ENCODE peak calls at places on chromosomes 1 and 21, in four cellular contexts. One of them, this sample, is unnamed.

GRCh38 chr1:152577168-152577567 is 3.1 kb downstream of the LCE3D start:
- DNase-seq in heart left ventricle: no peak
- DNase-seq in brain microvascular endothelial cell: no peak
- DNase-seq in fibroblast of mammary gland: peak; percentile 7
- DNase-seq in this sample: no peak

GRCh38 chr1:206738370-206739366 is 31.9 kb upstream of the IL19 start:
- DNase-seq in heart left ventricle: no peak
- DNase-seq in brain microvascular endothelial cell: no peak
- DNase-seq in fibroblast of mammary gland: peak; percentile 27
- DNase-seq in this sample: no peak

GRCh38 chr1:11541956-11542355 is 63.0 kb downstream of the DISP3 start:
- DNase-seq in heart left ventricle: no peak
- DNase-seq in brain microvascular endothelial cell: no peak
- DNase-seq in fibroblast of mammary gland: no peak
- DNase-seq in this sample: no peak

GRCh38 chr1:153532769-153533599 is 2.8 kb downstream of the S100A6 start:
- DNase-seq in heart left ventricle: peak; percentile 91
- DNase-seq in brain microvascular endothelial cell: peak; percentile 71
- DNase-seq in fibroblast of mammary gland: peak; percentile 90
- DNase-seq in this sample: peak; percentile 88

GRCh38 chr1:10836726-10837125 is 40.3 kb upstream of the CASZ1 start:
- DNase-seq in heart left ventricle: no peak
- DNase-seq in brain microvascular endothelial cell: no peak
- DNase-seq in fibroblast of mammary gland: no peak
- DNase-seq in this sample: no peak

GRCh38 chr1:3814065-3814464 is 17.8 kb upstream of the LRRC47 start:
- DNase-seq in heart left ventricle: no peak
- DNase-seq in brain microvascular endothelial cell: no peak
- DNase-seq in fibroblast of mammary gland: no peak
- DNase-seq in this sample: no peak

GRCh38 chr1:112808861-112809684 is 93.9 kb upstream of the PPM1J start:
- DNase-seq in heart left ventricle: peak; percentile 86
- DNase-seq in brain microvascular endothelial cell: peak; percentile 67
- DNase-seq in fibroblast of mammary gland: peak; percentile 66
- DNase-seq in this sample: peak; percentile 74

GRCh38 chr1:53198241-53198651 is 1.6 kb downstream of the CPT2 start:
- DNase-seq in heart left ventricle: no peak
- DNase-seq in brain microvascular endothelial cell: no peak
- DNase-seq in fibroblast of mammary gland: peak; percentile 93
- DNase-seq in this sample: no peak

GRCh38 chr1:192877283-192877886 is 68.5 kb downstream of the RGS2 start:
- DNase-seq in heart left ventricle: no peak
- DNase-seq in brain microvascular endothelial cell: peak; percentile 23
- DNase-seq in fibroblast of mammary gland: peak; percentile 29
- DNase-seq in this sample: no peak

GRCh38 chr1:151739590-151740355 is 18.5 kb downstream of the RIIAD1 start:
- DNase-seq in heart left ventricle: no peak
- DNase-seq in brain microvascular endothelial cell: no peak
- DNase-seq in fibroblast of mammary gland: no peak
- DNase-seq in this sample: no peak

GRCh38 chr1:6127587-6128163 is 52.4 kb downstream of the CHD5 start:
- DNase-seq in heart left ventricle: peak; percentile 90
- DNase-seq in brain microvascular endothelial cell: peak; percentile 27
- DNase-seq in fibroblast of mammary gland: peak; percentile 53
- DNase-seq in this sample: peak; percentile 85

GRCh38 chr1:65359888-65360287 is 50.5 kb downstream of the DNAJC6 start:
- DNase-seq in heart left ventricle: no peak
- DNase-seq in brain microvascular endothelial cell: no peak
- DNase-seq in fibroblast of mammary gland: no peak
- DNase-seq in this sample: no peak

GRCh38 chr21:31524140-31524539 is 135.4 kb upstream of the SOD1 start:
- DNase-seq in heart left ventricle: no peak
- DNase-seq in brain microvascular endothelial cell: no peak
- DNase-seq in fibroblast of mammary gland: no peak
- DNase-seq in this sample: no peak

GRCh38 chr1:29478879-29479278 is 242.6 kb downstream of the PTPRU start:
- DNase-seq in heart left ventricle: no peak
- DNase-seq in brain microvascular endothelial cell: no peak
- DNase-seq in fibroblast of mammary gland: no peak
- DNase-seq in this sample: no peak

GRCh38 chr1:11388617-11389016 is 90.3 kb upstream of the DISP3 start:
- DNase-seq in heart left ventricle: no peak
- DNase-seq in brain microvascular endothelial cell: no peak
- DNase-seq in fibroblast of mammary gland: no peak
- DNase-seq in this sample: no peak

GRCh38 chr1:61674221-61674620 is 50.7 kb downstream of the TM2D1 start:
- DNase-seq in heart left ventricle: no peak
- DNase-seq in brain microvascular endothelial cell: peak; percentile 2
- DNase-seq in fibroblast of mammary gland: peak; percentile 25
- DNase-seq in this sample: no peak

GRCh38 chr1:88239205-88239604 is 444.9 kb upstream of the PKN2 start:
- DNase-seq in heart left ventricle: no peak
- DNase-seq in brain microvascular endothelial cell: no peak
- DNase-seq in fibroblast of mammary gland: no peak
- DNase-seq in this sample: no peak

GRCh38 chr1:115469703-115470476 is 131.8 kb upstream of the NGF start:
- DNase-seq in heart left ventricle: peak; percentile 68
- DNase-seq in brain microvascular endothelial cell: peak; percentile 66
- DNase-seq in fibroblast of mammary gland: peak; percentile 54
- DNase-seq in this sample: peak; percentile 29

GRCh38 chr1:5814046-5814619 is 178.1 kb downstream of the NPHP4 start:
- DNase-seq in heart left ventricle: no peak
- DNase-seq in brain microvascular endothelial cell: no peak
- DNase-seq in fibroblast of mammary gland: no peak
- DNase-seq in this sample: no peak

GRCh38 chr1:17045623-17046022 is 8.2 kb downstream of the SDHB start:
- DNase-seq in heart left ventricle: no peak
- DNase-seq in brain microvascular endothelial cell: no peak
- DNase-seq in fibroblast of mammary gland: peak; percentile 29
- DNase-seq in this sample: no peak

GRCh38 chr21:46504681-46505080 is 46.0 kb downstream of the DIP2A start:
- DNase-seq in heart left ventricle: no peak
- DNase-seq in brain microvascular endothelial cell: no peak
- DNase-seq in fibroblast of mammary gland: no peak
- DNase-seq in this sample: no peak

DNA sequence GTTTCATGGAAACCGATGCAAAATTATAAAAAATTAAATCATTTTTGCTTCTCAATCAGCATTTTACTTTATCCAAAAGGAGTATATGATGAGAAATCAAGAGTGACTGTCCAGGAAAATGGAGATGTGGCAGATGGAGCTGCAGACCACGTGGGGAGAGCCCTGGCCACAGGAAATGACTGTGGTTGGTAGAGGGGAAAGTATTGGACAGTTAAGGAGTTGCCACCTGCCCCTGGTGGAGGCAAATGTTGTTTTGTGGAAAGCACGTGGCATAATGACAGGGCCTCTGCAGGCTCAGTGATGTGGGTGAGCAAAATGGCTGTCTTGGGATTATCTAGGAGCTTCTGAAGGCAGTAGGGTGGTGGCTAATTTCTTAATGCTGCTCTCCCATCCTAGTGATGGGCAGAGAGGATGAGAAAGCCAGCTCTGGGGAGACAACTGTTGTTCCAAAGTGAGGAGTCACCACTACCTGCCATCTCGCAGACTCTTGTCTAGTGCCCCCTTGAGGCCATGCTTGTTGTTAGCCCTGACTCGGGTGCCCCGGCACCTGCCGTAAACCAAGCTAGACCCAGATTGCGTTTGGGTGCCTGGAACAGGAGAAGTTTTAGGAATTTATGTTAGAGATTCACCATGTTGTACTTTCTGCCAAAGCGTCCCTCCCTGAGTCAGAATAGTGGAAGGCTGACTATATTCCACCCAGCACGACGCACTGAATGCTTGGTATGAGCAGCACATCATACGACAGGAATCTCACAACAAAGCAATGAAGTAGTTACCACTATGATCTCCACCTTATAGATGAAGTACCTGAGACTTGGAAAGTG is 144.0 kb downstream of the ROR1 start:
- DNase-seq in heart left ventricle: no peak
- DNase-seq in brain microvascular endothelial cell: no peak
- DNase-seq in fibroblast of mammary gland: peak; percentile 28
- DNase-seq in this sample: no peak
- TF ChIP-seq CTCF in heart left ventricle: no peak
- TF ChIP-seq CTCF in brain microvascular endothelial cell: peak; percentile 54
- TF ChIP-seq CTCF in fibroblast of mammary gland: peak; percentile 32
- TF ChIP-seq CTCF in this sample: no peak

GRCh38 chr1:226187380-226187779 is 839 bp upstream of the ACBD3 start:
- DNase-seq in heart left ventricle: no peak
- DNase-seq in brain microvascular endothelial cell: no peak
- DNase-seq in fibroblast of mammary gland: no peak
- DNase-seq in this sample: no peak

GRCh38 chr1:226186124-226187018 is at the start of gene ACBD3:
- DNase-seq in heart left ventricle: peak; percentile 91
- DNase-seq in brain microvascular endothelial cell: peak; percentile 78
- DNase-seq in fibroblast of mammary gland: peak; percentile 77
- DNase-seq in this sample: peak; percentile 93

GRCh38 chr1:226187019-226187322 is 430 bp upstream of the ACBD3 start:
- DNase-seq in heart left ventricle: no peak
- DNase-seq in brain microvascular endothelial cell: no peak
- DNase-seq in fibroblast of mammary gland: no peak
- DNase-seq in this sample: no peak

GRCh38 chr1:226185153-226186036 is 1.1 kb downstream of the ACBD3 start:
- DNase-seq in heart left ventricle: no peak
- DNase-seq in brain microvascular endothelial cell: peak; percentile 1
- DNase-seq in fibroblast of mammary gland: peak; percentile 63
- DNase-seq in this sample: no peak

DNA sequence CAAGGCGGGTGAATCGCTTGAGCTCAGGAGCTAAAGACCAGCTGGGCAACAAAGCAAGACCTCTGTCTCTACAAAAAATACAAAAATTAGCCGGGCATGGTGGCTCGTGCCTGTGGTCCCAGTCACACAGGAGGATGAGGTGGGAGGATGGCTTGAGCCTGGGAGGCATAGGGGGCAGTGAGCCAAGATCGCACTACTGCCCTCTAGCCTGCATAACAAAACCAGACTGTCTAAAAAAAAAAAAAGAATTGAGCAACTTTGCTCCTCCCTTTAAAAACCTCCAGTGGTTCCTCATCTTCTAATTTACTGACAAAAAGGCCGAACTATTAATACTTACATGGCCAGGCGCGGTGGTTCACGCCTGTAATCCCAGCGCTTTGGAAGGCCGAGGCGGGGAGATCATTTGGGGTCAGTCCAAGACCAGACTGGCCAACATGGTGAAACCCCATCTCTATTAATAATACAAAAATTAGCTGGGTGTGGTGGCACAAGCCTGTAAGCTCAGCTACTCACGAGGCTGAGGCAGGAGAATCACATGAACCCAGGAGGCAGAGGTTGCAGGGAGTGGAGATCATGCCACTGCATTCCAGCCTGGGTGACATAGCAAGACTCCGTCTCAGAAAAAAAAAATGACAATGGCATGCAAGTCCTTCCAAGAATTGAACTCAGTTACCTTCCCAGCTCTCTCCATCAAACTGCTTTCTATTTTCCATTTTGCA is 4.4 kb downstream of the ACBD3 start:
- DNase-seq in heart left ventricle: no peak
- DNase-seq in brain microvascular endothelial cell: peak; percentile 33
- DNase-seq in fibroblast of mammary gland: peak; percentile 87
- DNase-seq in this sample: peak; percentile 76
- TF ChIP-seq CTCF in heart left ventricle: peak; percentile 41
- TF ChIP-seq CTCF in brain microvascular endothelial cell: peak; percentile 62
- TF ChIP-seq CTCF in fibroblast of mammary gland: peak; percentile 48
- TF ChIP-seq CTCF in this sample: peak; percentile 28

DNA sequence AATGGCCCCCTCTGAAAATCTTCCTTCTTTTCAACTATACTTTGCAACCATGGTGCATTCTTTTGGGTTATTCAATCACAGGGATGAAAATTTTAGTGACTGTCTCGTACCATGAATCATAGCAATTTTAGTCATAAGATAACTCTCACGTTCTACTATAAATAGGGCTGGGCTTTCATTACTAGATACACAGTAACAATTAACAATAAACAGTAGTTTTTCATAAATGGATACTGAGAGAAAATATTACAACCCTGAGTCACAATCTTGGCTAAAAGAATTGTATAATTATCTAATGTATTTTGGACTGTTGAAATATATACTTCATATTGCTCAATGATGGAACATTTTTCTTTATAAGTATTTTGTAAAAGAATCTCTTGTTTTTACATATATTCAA is 96.1 kb downstream of the TEX35 start:
- DNase-seq in heart left ventricle: no peak
- DNase-seq in brain microvascular endothelial cell: no peak
- DNase-seq in fibroblast of mammary gland: peak; percentile 85
- DNase-seq in this sample: no peak
- TF ChIP-seq CTCF in heart left ventricle: no peak
- TF ChIP-seq CTCF in brain microvascular endothelial cell: no peak
- TF ChIP-seq CTCF in fibroblast of mammary gland: no peak
- TF ChIP-seq CTCF in this sample: no peak

DNA sequence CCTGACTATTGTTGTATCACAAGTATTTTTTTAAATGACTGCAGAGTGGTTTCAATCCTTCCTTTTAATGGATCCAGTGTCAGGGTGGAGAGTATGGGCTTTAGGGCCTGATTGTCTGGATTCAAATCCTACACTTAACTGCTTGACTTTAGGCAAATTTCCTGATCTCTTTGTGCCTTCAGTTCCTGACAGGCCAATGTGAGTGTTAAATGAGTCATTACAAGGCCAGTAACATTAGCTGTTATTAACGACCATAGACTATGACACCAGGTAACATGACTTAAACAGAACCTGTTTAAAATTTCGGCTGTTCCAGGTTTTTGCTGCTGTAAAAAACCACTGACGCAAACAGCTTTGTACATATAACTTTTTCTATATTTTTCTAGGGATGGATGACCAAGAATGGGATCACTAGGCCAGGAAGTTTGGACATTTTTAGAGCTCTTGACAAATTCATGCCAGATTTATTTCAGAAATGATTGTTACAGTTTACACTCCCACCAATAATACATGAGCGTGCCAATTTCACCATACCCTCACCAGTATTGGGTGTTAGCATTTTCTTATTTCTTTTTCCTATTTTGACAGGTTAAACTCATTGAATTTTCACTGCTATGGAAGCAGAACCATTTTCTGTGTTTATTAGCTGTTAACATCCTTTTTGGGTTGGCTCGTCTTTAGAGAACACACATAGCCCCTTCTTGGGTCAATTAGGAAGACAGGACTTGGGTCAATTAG is 11.3 kb downstream of the ZNF362 start:
- DNase-seq in heart left ventricle: no peak
- DNase-seq in brain microvascular endothelial cell: no peak
- DNase-seq in fibroblast of mammary gland: no peak
- DNase-seq in this sample: no peak
- TF ChIP-seq CTCF in heart left ventricle: no peak
- TF ChIP-seq CTCF in brain microvascular endothelial cell: no peak
- TF ChIP-seq CTCF in fibroblast of mammary gland: no peak
- TF ChIP-seq CTCF in this sample: no peak

GRCh38 chr1:161749509-161750407 is at the start of gene DUSP12:
- DNase-seq in heart left ventricle: peak; percentile 96
- DNase-seq in brain microvascular endothelial cell: peak; percentile 96
- DNase-seq in fibroblast of mammary gland: peak; percentile 96
- DNase-seq in this sample: peak; percentile 97
- TF ChIP-seq CTCF in heart left ventricle: no peak
- TF ChIP-seq CTCF in brain microvascular endothelial cell: peak; percentile 30
- TF ChIP-seq CTCF in fibroblast of mammary gland: peak; percentile 2
- TF ChIP-seq CTCF in this sample: no peak